ENCODE peak calls at places on chromosomes 1 and 21, in seven cellular contexts. C is K562, N is GM12878, Z is HCT116, S is HepG2, P is SK-N-SH, Q is H1. K is an unnamed sample.

GRCh38 chr1:31739281-31739853 is 24.8 kb downstream of the ADGRB2 start:
- DNase-seq in C (peak), N (no peak), Z (peak), S (no peak), P (no peak), Q (no peak), K (no peak)

GRCh38 chr1:164591858-164592257 is 32.9 kb downstream of the PBX1 start:
- DNase-seq in C (no peak), N (no peak), Z (no peak), S (no peak), P (no peak), Q (no peak), K (no peak)

GRCh38 chr1:53578358-53578757 is 119.2 kb downstream of the DMRTB1 start:
- DNase-seq in C (no peak), N (no peak), Z (no peak), S (no peak), P (no peak), Q (no peak), K (no peak)

GRCh38 chr1:86018311-86018923 is 138.2 kb downstream of the COL24A1 start:
- DNase-seq in C (peak), N (no peak), Z (peak), S (peak), P (peak), Q (peak), K (peak)

GRCh38 chr1:27241677-27242076 is 7.2 kb downstream of the WDTC1 start:
- DNase-seq in C (no peak), N (no peak), Z (no peak), S (no peak), P (no peak), Q (no peak), K (no peak)

GRCh38 chr1:94027735-94028515 is 93.0 kb downstream of the ABCA4 start:
- DNase-seq in C (no peak), N (no peak), Z (no peak), S (peak), P (no peak), Q (no peak), K (no peak)

GRCh38 chr1:172431224-172431623 is 10.7 kb downstream of the C1orf105 start:
- DNase-seq in C (no peak), N (no peak), Z (no peak), S (no peak), P (no peak), Q (no peak), K (no peak)

GRCh38 chr1:115658646-115659045 is 16.9 kb downstream of the VANGL1 start:
- DNase-seq in C (no peak), N (no peak), Z (no peak), S (no peak), P (no peak), Q (no peak), K (no peak)

GRCh38 chr1:224486801-224487583 is 52.4 kb upstream of the WDR26 start:
- DNase-seq in C (no peak), N (no peak), Z (no peak), S (no peak), P (no peak), Q (no peak), K (no peak)

GRCh38 chr1:13513885-13514546 is at the start of gene LRRC38:
- DNase-seq in C (no peak), N (no peak), Z (no peak), S (no peak), P (no peak), Q (no peak), K (no peak)

GRCh38 chr1:196105901-196106300 is 502.3 kb downstream of the KCNT2 start:
- DNase-seq in C (no peak), N (no peak), Z (no peak), S (no peak), P (no peak), Q (no peak), K (no peak)

GRCh38 chr1:214102907-214103306 is 115.1 kb downstream of the PROX1 start:
- DNase-seq in C (no peak), N (no peak), Z (peak), S (peak), P (no peak), Q (no peak), K (no peak)

GRCh38 chr1:203289281-203289981 is 15.9 kb upstream of the BTG2 start:
- DNase-seq in C (peak), N (peak), Z (no peak), S (no peak), P (no peak), Q (no peak), K (no peak)

GRCh38 chr21:22516230-22516629 is 1518.0 kb downstream of the NCAM2 start:
- DNase-seq in C (no peak), N (no peak), Z (no peak), S (no peak), P (no peak), Q (no peak), K (no peak)

GRCh38 chr21:44785620-44786344 is 15.8 kb downstream of the UBE2G2 start:
- DNase-seq in C (no peak), N (no peak), Z (no peak), S (no peak), P (no peak), Q (no peak), K (peak)

GRCh38 chr1:21804536-21804935 is 7.5 kb upstream of the LDLRAD2 start:
- DNase-seq in C (peak), N (no peak), Z (no peak), S (no peak), P (no peak), Q (no peak), K (no peak)

GRCh38 chr1:178371236-178371635 is 125.5 kb downstream of the CLEC20A start:
- DNase-seq in C (no peak), N (no peak), Z (no peak), S (no peak), P (no peak), Q (no peak), K (no peak)

GRCh38 chr1:84653130-84653680 is 37.1 kb downstream of the SSX2IP start:
- DNase-seq in C (no peak), N (no peak), Z (no peak), S (no peak), P (peak), Q (no peak), K (no peak)

GRCh38 chr1:70277875-70278274 is 56.7 kb downstream of the SRSF11 start:
- DNase-seq in C (no peak), N (no peak), Z (no peak), S (no peak), P (no peak), Q (no peak), K (no peak)

GRCh38 chr1:161122967-161123366 is 5.1 kb downstream of the NIT1 start:
- DNase-seq in C (no peak), N (no peak), Z (no peak), S (no peak), P (no peak), Q (no peak), K (no peak)

GRCh38 chr1:15617874-15618684 is 821 bp downstream of the DDI2 start:
- DNase-seq in C (peak), N (peak), Z (no peak), S (peak), P (peak), Q (no peak), K (peak)

GRCh38 chr1:118987431-118988185 is 535 bp downstream of the TBX15 start:
- DNase-seq in C (no peak), N (no peak), Z (no peak), S (no peak), P (no peak), Q (no peak), K (no peak)

GRCh38 chr1:117060441-117061317 is 553 bp downstream of the TTF2 start:
- DNase-seq in C (peak), N (peak), Z (peak), S (peak), P (peak), Q (no peak), K (peak)

GRCh38 chr21:37783016-37783415 is 133.2 kb downstream of the KCNJ6 start:
- DNase-seq in C (no peak), N (no peak), Z (no peak), S (no peak), P (no peak), Q (no peak), K (no peak)

GRCh38 chr1:229001467-229001866 is 266.2 kb downstream of the RHOU start:
- DNase-seq in C (no peak), N (no peak), Z (no peak), S (no peak), P (no peak), Q (no peak), K (no peak)

GRCh38 chr21:40507978-40508377 is 339.0 kb downstream of the DSCAM start:
- DNase-seq in C (no peak), N (no peak), Z (no peak), S (peak), P (no peak), Q (no peak), K (no peak)

GRCh38 chr1:150995896-150996295 is 10.8 kb downstream of the MINDY1 start:
- DNase-seq in C (peak), N (no peak), Z (no peak), S (no peak), P (peak), Q (no peak), K (no peak)

GRCh38 chr1:229027622-229028182 is 243.2 kb upstream of the RAB4A start:
- DNase-seq in C (no peak), N (no peak), Z (no peak), S (peak), P (no peak), Q (peak), K (no peak)

GRCh38 chr1:167532964-167533824 is 14.9 kb upstream of the CD247 start:
- DNase-seq in C (peak), N (no peak), Z (no peak), S (no peak), P (no peak), Q (no peak), K (no peak)

GRCh38 chr1:2556277-2557145 is at the start of gene TNFRSF14:
- DNase-seq in C (peak), N (no peak), Z (no peak), S (no peak), P (no peak), Q (no peak), K (peak)

GRCh38 chr1:212920895-212921294 is 29.4 kb upstream of the VASH2 start:
- DNase-seq in C (peak), N (no peak), Z (no peak), S (no peak), P (no peak), Q (no peak), K (peak)

GRCh38 chr1:161031874-161032273 is 6.9 kb downstream of the TSTD1 start:
- DNase-seq in C (no peak), N (no peak), Z (no peak), S (no peak), P (no peak), Q (no peak), K (no peak)

GRCh38 chr1:217471403-217471802 is 159.5 kb downstream of the GPATCH2 start:
- DNase-seq in C (no peak), N (no peak), Z (no peak), S (no peak), P (peak), Q (no peak), K (no peak)

GRCh38 chr1:172902861-172903381 is 147.8 kb downstream of the TNFSF18 start:
- DNase-seq in C (no peak), N (no peak), Z (no peak), S (no peak), P (no peak), Q (no peak), K (no peak)

GRCh38 chr1:28983509-28984310 is 69.3 kb downstream of the EPB41 start:
- DNase-seq in C (no peak), N (no peak), Z (no peak), S (peak), P (no peak), Q (no peak), K (no peak)

GRCh38 chr1:177256153-177256814 is 85.5 kb downstream of the BRINP2 start:
- DNase-seq in C (peak), N (no peak), Z (no peak), S (peak), P (no peak), Q (peak), K (no peak)
- TF ChIP-seq JUND in C (peak), N (no peak), Z (no peak), S (no peak), P (no peak), Q (peak), K (no peak)

GRCh38 chr1:226706664-226707063 is 32.4 kb downstream of the ITPKB start:
- DNase-seq in C (no peak), N (no peak), Z (no peak), S (no peak), P (peak), Q (no peak), K (no peak)

GRCh38 chr1:226708967-226709396 is 30.1 kb downstream of the ITPKB start:
- DNase-seq in C (no peak), N (no peak), Z (no peak), S (no peak), P (no peak), Q (no peak), K (no peak)

GRCh38 chr1:226709942-226710341 is 29.1 kb downstream of the ITPKB start:
- DNase-seq in C (no peak), N (no peak), Z (no peak), S (no peak), P (no peak), Q (no peak), K (no peak)

GRCh38 chr1:226710501-226710900 is 28.6 kb downstream of the ITPKB start:
- DNase-seq in C (no peak), N (no peak), Z (no peak), S (no peak), P (no peak), Q (no peak), K (no peak)

GRCh38 chr1:226708342-226708780 is 30.7 kb downstream of the ITPKB start:
- DNase-seq in C (no peak), N (no peak), Z (no peak), S (no peak), P (no peak), Q (no peak), K (no peak)
- TF ChIP-seq JUND in C (no peak), N (no peak), Z (no peak), S (no peak), P (peak), Q (no peak), K (no peak)

GRCh38 chr1:169371400-169371799 is 3.4 kb downstream of the BLZF1 start:
- DNase-seq in C (no peak), N (no peak), Z (no peak), S (no peak), P (no peak), Q (no peak), K (no peak)

GRCh38 chr1:169367686-169368405 is at the start of the genes BLZF1 and NME7:
- DNase-seq in C (peak), N (peak), Z (peak), S (peak), P (peak), Q (peak), K (peak)

GRCh38 chr1:169364948-169365347 is 2.6 kb downstream of the NME7 start:
- DNase-seq in C (no peak), N (no peak), Z (no peak), S (no peak), P (no peak), Q (no peak), K (no peak)

GRCh38 chr1:169367096-169367685 is 406 bp downstream of the NME7 start:
- DNase-seq in C (no peak), N (no peak), Z (no peak), S (no peak), P (peak), Q (no peak), K (no peak)

DNA sequence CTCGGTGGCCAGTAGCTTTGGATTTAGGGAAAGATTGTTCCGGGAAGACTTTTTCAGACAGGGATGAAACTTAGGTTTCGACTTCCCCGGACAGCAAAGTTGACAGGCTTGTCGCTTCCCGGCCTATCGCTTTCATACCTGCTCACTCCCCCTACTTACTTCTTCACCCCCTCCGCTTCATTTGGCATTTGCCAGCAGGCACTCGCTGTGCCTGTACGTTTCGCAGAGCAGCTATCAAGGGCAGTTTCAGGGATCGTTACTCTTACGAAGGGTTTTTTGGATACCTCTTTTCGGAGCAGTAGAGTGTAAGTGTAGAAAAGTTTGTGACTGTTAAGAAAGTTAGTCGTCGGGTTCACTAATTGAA is 393 bp downstream of the BLZF1 start:
- DNase-seq in C (peak), N (peak), Z (no peak), S (peak), P (peak), Q (no peak), K (no peak)
- TF ChIP-seq JUND in C (no peak), N (no peak), Z (no peak), S (no peak), P (no peak), Q (no peak), K (no peak)

GRCh38 chr1:17510138-17510537 is 29.4 kb upstream of the ARHGEF10L start:
- DNase-seq in C (no peak), N (no peak), Z (no peak), S (no peak), P (no peak), Q (no peak), K (no peak)

GRCh38 chr1:17513131-17513530 is 26.4 kb upstream of the ARHGEF10L start:
- DNase-seq in C (no peak), N (no peak), Z (no peak), S (no peak), P (no peak), Q (no peak), K (no peak)

GRCh38 chr1:17516303-17517214 is 22.9 kb upstream of the ARHGEF10L start:
- DNase-seq in C (no peak), N (no peak), Z (no peak), S (peak), P (no peak), Q (no peak), K (peak)

GRCh38 chr1:17511188-17511587 is 28.3 kb upstream of the ARHGEF10L start:
- DNase-seq in C (no peak), N (no peak), Z (no peak), S (no peak), P (no peak), Q (no peak), K (no peak)

GRCh38 chr1:17514776-17515175 is 24.7 kb upstream of the ARHGEF10L start:
- DNase-seq in C (no peak), N (no peak), Z (no peak), S (no peak), P (no peak), Q (no peak), K (no peak)
- TF ChIP-seq JUND in C (no peak), N (no peak), Z (no peak), S (no peak), P (no peak), Q (no peak), K (no peak)

GRCh38 chr21:33063365-33063883 is 6.5 kb upstream of the OLIG1 start:
- DNase-seq in C (no peak), N (no peak), Z (no peak), S (no peak), P (no peak), Q (no peak), K (no peak)

GRCh38 chr21:33067457-33067856 is 2.5 kb upstream of the OLIG1 start:
- DNase-seq in C (no peak), N (no peak), Z (no peak), S (no peak), P (no peak), Q (no peak), K (no peak)

GRCh38 chr21:33063907-33064622 is 5.9 kb upstream of the OLIG1 start:
- DNase-seq in C (peak), N (no peak), Z (no peak), S (no peak), P (no peak), Q (no peak), K (no peak)

GRCh38 chr21:33067045-33067444 is 2.9 kb upstream of the OLIG1 start:
- DNase-seq in C (no peak), N (no peak), Z (no peak), S (no peak), P (no peak), Q (no peak), K (no peak)

DNA sequence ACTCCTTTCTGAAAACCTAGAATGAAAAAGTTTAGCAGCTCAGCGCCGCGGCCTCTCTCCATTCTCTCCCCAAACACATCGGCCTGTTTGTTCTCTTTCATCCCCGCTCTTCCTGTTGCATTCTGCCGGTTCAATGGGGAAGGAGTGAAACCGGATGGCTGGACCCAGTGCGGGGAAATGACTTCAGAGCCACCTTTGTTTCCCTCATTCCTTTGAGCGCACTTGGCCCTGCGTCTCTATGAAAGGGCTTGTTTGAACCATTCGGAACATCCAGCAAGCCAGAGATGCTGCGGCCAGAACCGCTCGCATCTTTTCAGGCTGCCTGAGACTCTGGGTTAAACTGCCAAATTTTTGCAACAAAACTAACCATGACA is 5.3 kb upstream of the OLIG1 start:
- DNase-seq in C (no peak), N (no peak), Z (no peak), S (no peak), P (no peak), Q (no peak), K (no peak)
- TF ChIP-seq JUND in C (no peak), N (no peak), Z (no peak), S (no peak), P (no peak), Q (no peak), K (no peak)

K was measured in T47D.